ENCODE peak calls at places on chromosome 20, in five cellular contexts. T is CD8-positive, alpha-beta T cell; U is hypothalamus; K is mucosa of descending colon; E is activated T-cell treated with anti-CD3 and anti-CD28 coated beads, Interleukin-2, amount 50 U/mL, for 72 hours. J is an unnamed sample.

GRCh38 chr20:53032021-53033001 is 60.2 kb downstream of the TSHZ2 start:
- DNase-seq in T (no peak), U (no peak), K (no peak), E (no peak), J (no peak)

GRCh38 chr20:16391003-16391402 is 182.2 kb downstream of the KIF16B start:
- DNase-seq in T (no peak), U (no peak), K (no peak), E (no peak), J (no peak)

GRCh38 chr20:8457978-8458377 is 325.9 kb downstream of the PLCB1 start:
- DNase-seq in T (no peak), U (no peak), K (no peak), E (no peak), J (no peak)

GRCh38 chr20:43538855-43539700 is 19.7 kb upstream of the SGK2 start:
- DNase-seq in T (no peak), U (no peak), K (no peak), E (no peak), J (no peak)

GRCh38 chr20:47280228-47280627 is 76.3 kb downstream of the ZMYND8 start:
- DNase-seq in T (no peak), U (no peak), K (no peak), E (no peak), J (no peak)

GRCh38 chr20:46791722-46792416 is 82.4 kb downstream of the SLC2A10 start:
- DNase-seq in T (no peak), U (no peak), K (no peak), E (no peak), J (no peak)

GRCh38 chr20:20318318-20319161 is 49.4 kb upstream of the INSM1 start:
- DNase-seq in T (peak), U (no peak), K (no peak), E (no peak), J (no peak)

GRCh38 chr20:44180814-44181213 is 6.2 kb downstream of the JPH2 start:
- DNase-seq in T (no peak), U (no peak), K (no peak), E (no peak), J (no peak)

GRCh38 chr20:52318601-52319000 is 127.0 kb upstream of the ZFP64 start:
- DNase-seq in T (no peak), U (no peak), K (no peak), E (no peak), J (no peak)

GRCh38 chr20:64064145-64064698 is 1.2 kb downstream of the TCEA2 start:
- DNase-seq in T (no peak), U (no peak), K (no peak), E (no peak), J (no peak)

GRCh38 chr20:610130-611046 is at the start of gene TCF15:
- DNase-seq in T (no peak), U (no peak), K (no peak), E (peak), J (no peak)

GRCh38 chr20:25100914-25101313 is 19.0 kb upstream of the VSX1 start:
- DNase-seq in T (no peak), U (no peak), K (no peak), E (no peak), J (no peak)

GRCh38 chr20:47150403-47151152 is 205.9 kb downstream of the ZMYND8 start:
- DNase-seq in T (no peak), U (no peak), K (peak), E (peak), J (no peak)